ENCODE peak calls at places on chromosomes 2 and 18, in seven cellular contexts. E is fibroblast of lung, V is T-helper 1 cell, S is mesenteric fat pad, G is HS-5, L is NCI-H774, O is ELR. U is an unnamed sample.

GRCh38 chr2:126786765-126787164 is 111.9 kb upstream of the TEX51 start:
- DNase-seq in E (no peak), V (no peak), S (no peak), G (no peak), L (no peak), O (no peak), U (peak)

GRCh38 chr2:217622664-217623063 is 380.1 kb downstream of the TNS1 start:
- DNase-seq in E (peak), V (no peak), S (no peak), G (no peak), L (no peak), O (no peak), U (no peak)

GRCh38 chr2:74373189-74373588 is 6.9 kb downstream of the DCTN1 start:
- DNase-seq in E (no peak), V (no peak), S (no peak), G (no peak), L (no peak), O (no peak), U (no peak)

GRCh38 chr2:239549711-239550265 is 149.0 kb upstream of the HDAC4 start:
- DNase-seq in E (no peak), V (no peak), S (peak), G (no peak), L (no peak), O (no peak), U (peak)

GRCh38 chr2:109614715-109615636 is 812 bp downstream of the SOWAHC start:
- DNase-seq in E (peak), V (no peak), S (no peak), G (no peak), L (peak), O (peak), U (no peak)

GRCh38 chr18:657311-657997 is at the start of gene TYMS:
- DNase-seq in E (peak), V (no peak), S (no peak), G (peak), L (peak), O (peak), U (no peak)

GRCh38 chr2:27303093-27304025 is 4.9 kb downstream of the UCN start:
- DNase-seq in E (peak), V (no peak), S (no peak), G (peak), L (peak), O (peak), U (no peak)

GRCh38 chr18:50776383-50776782 is 43.4 kb downstream of the MRO start:
- DNase-seq in E (no peak), V (no peak), S (no peak), G (no peak), L (no peak), O (no peak), U (no peak)

GRCh38 chr18:58819051-58819450 is 45.6 kb upstream of the ZNF532 start:
- DNase-seq in E (no peak), V (no peak), S (no peak), G (no peak), L (no peak), O (no peak), U (no peak)

GRCh38 chr2:143907801-143908200 is 612.1 kb downstream of the ZEB2 start:
- DNase-seq in E (no peak), V (no peak), S (no peak), G (no peak), L (no peak), O (peak), U (no peak)

GRCh38 chr2:10385501-10385900 is 62.6 kb downstream of the ODC1 start:
- DNase-seq in E (peak), V (no peak), S (no peak), G (no peak), L (no peak), O (peak), U (no peak)

U was measured in cardiac septum.